ENCODE peak calls at places on chromosomes 16 and 17, in nine cellular contexts. F, P, U, R, J, T, I, D and W are unnamed samples.

GRCh38 chr17:38416840-38417209 is 11.4 kb upstream of the ARHGAP23 start:
- DNase-seq in I (peak), P (no peak), F (no peak), R (no peak), J (no peak), U (no peak), T (no peak), D (no peak), W (no peak)

GRCh38 chr16:83899272-83899897 is 470 bp downstream of the MLYCD start:
- DNase-seq in T (peak), P (peak), F (no peak), U (peak), R (peak), D (peak), J (peak), I (peak), W (peak)

GRCh38 chr16:2798723-2799204 is 494 bp downstream of the PRSS41 start:
- DNase-seq in P (peak), T (no peak), J (no peak), U (no peak), I (no peak), F (no peak), D (no peak), R (no peak), W (no peak)

GRCh38 chr16:20191566-20191965 is 117.9 kb upstream of the GPR139 start:
- DNase-seq in F (no peak), J (no peak), U (no peak), T (no peak), I (no peak), P (no peak), D (no peak), R (peak), W (peak)

GRCh38 chr17:58840820-58841612 is 85.4 kb downstream of the PPM1E start:
- DNase-seq in J (no peak), I (no peak), R (no peak), U (no peak), D (no peak), F (peak), T (no peak), P (no peak), W (peak)

GRCh38 chr17:15091825-15092224 is 173.3 kb downstream of the PMP22 start:
- DNase-seq in R (peak), I (peak), U (no peak), F (no peak), D (no peak), T (no peak), J (no peak), P (no peak), W (peak)

GRCh38 chr16:86951831-86952598 is 365.2 kb downstream of the C16orf95 start:
- DNase-seq in F (no peak), T (peak), P (no peak), I (no peak), J (no peak), D (peak), R (peak), U (no peak), W (peak)

GRCh38 chr16:84884311-84885023 is 64.7 kb downstream of the CRISPLD2 start:
- DNase-seq in J (peak), T (no peak), I (peak), P (peak), D (no peak), F (peak), R (no peak), U (no peak), W (peak)

GRCh38 chr16:10728035-10728462 is 15.6 kb upstream of the NUBP1 start:
- DNase-seq in I (peak), P (no peak), J (no peak), R (peak), U (no peak), T (no peak), D (no peak), F (no peak), W (no peak)

GRCh38 chr16:67170948-67171649 is 761 bp downstream of the NOL3 start:
- DNase-seq in U (no peak), F (no peak), R (peak), D (peak), T (no peak), I (no peak), J (no peak), P (no peak), W (no peak)

GRCh38 chr17:17206149-17206912 is at the start of gene PLD6:
- DNase-seq in I (peak), U (peak), D (peak), F (peak), J (peak), P (peak), R (peak), T (no peak), W (peak)

GRCh38 chr17:67594115-67594878 is 123.4 kb upstream of the NOL11 start:
- DNase-seq in D (no peak), J (no peak), P (no peak), R (no peak), F (no peak), U (no peak), T (no peak), I (no peak), W (no peak)

GRCh38 chr17:40322417-40323315 is 13.7 kb downstream of the RARA start:
- DNase-seq in T (no peak), D (peak), F (no peak), I (peak), U (no peak), R (peak), J (peak), P (peak), W (peak)

GRCh38 chr17:61467416-61468262 is 15.4 kb downstream of the TBX4 start:
- DNase-seq in R (peak), J (peak), T (no peak), I (peak), D (no peak), U (no peak), P (no peak), F (no peak), W (peak)

GRCh38 chr17:4206945-4207344 is 56.8 kb downstream of the ANKFY1 start:
- DNase-seq in F (no peak), I (no peak), U (no peak), P (no peak), T (no peak), D (no peak), R (no peak), J (no peak), W (peak)

GRCh38 chr17:64016248-64016784 is 4.1 kb downstream of the ICAM2 start:
- DNase-seq in P (no peak), D (no peak), I (peak), U (no peak), R (peak), J (no peak), F (no peak), T (no peak), W (no peak)

GRCh38 chr17:40303009-40303657 is 5.8 kb upstream of the RARA start:
- DNase-seq in F (no peak), R (peak), P (no peak), D (peak), T (peak), J (peak), U (no peak), I (peak), W (peak)

GRCh38 chr16:8935989-8936388 is 27.7 kb downstream of the USP7 start:
- DNase-seq in J (no peak), R (no peak), U (no peak), F (no peak), P (no peak), D (no peak), T (no peak), I (no peak), W (no peak)

GRCh38 chr17:18070861-18071340 is 16.8 kb upstream of the DRG2 start:
- DNase-seq in R (peak), D (no peak), U (no peak), T (peak), J (no peak), P (no peak), F (no peak), I (no peak), W (peak)

GRCh38 chr17:44350733-44351226 is 5.7 kb downstream of the GRN start:
- DNase-seq in D (peak), F (peak), I (peak), J (peak), U (no peak), T (no peak), P (peak), R (peak), W (peak)

GRCh38 chr16:86975445-86975844 is 341.7 kb downstream of the C16orf95 start:
- DNase-seq in F (no peak), J (peak), P (no peak), U (no peak), T (peak), R (peak), I (peak), D (peak), W (peak)

GRCh38 chr17:40068917-40069750 is 6.4 kb downstream of the THRA start:
- DNase-seq in F (peak), J (peak), P (peak), U (peak), R (peak), D (no peak), T (peak), I (peak), W (peak)

GRCh38 chr16:50879873-50880695 is 138.2 kb downstream of the CYLD start:
- DNase-seq in D (no peak), J (no peak), R (no peak), T (no peak), F (no peak), U (peak), I (no peak), P (no peak), W (no peak)

GRCh38 chr17:72502111-72502939 is 381.5 kb downstream of the SOX9 start:
- DNase-seq in R (peak), P (no peak), J (no peak), D (no peak), U (peak), T (peak), F (peak), I (no peak), W (peak)

GRCh38 chr17:48539177-48539576 is 5.7 kb downstream of the HOXB2 start:
- DNase-seq in D (no peak), I (no peak), R (peak), P (no peak), U (no peak), F (no peak), J (no peak), T (no peak), W (peak)

GRCh38 chr16:13906426-13907089 is 13.4 kb upstream of the ERCC4 start:
- DNase-seq in U (no peak), J (peak), F (no peak), T (no peak), P (no peak), I (no peak), R (no peak), D (no peak), W (no peak)

GRCh38 chr17:28953444-28954118 is 2.3 kb upstream of the PHF12 start:
- DNase-seq in T (no peak), I (peak), D (peak), J (peak), P (no peak), F (peak), U (peak), R (peak), W (peak)

GRCh38 chr17:78716292-78716691 is 65.8 kb downstream of the CYTH1 start:
- DNase-seq in D (no peak), T (no peak), U (no peak), F (no peak), J (no peak), P (no peak), R (no peak), I (no peak), W (no peak)

GRCh38 chr17:78716814-78717393 is 65.2 kb downstream of the CYTH1 start:
- DNase-seq in U (peak), T (no peak), I (peak), R (peak), F (peak), D (peak), P (peak), J (peak), W (peak)

GRCh38 chr17:78715876-78716275 is 66.2 kb downstream of the CYTH1 start:
- DNase-seq in U (no peak), I (no peak), D (no peak), T (no peak), F (no peak), R (no peak), J (no peak), P (no peak), W (no peak)

GRCh38 chr17:78718575-78719209 is 63.4 kb downstream of the CYTH1 start:
- DNase-seq in J (no peak), D (no peak), R (no peak), I (no peak), U (no peak), T (no peak), P (no peak), F (no peak), W (no peak)

GRCh38 chr17:78717431-78717980 is 64.6 kb downstream of the CYTH1 start:
- DNase-seq in F (peak), T (no peak), P (no peak), D (peak), R (peak), I (peak), J (peak), U (peak), W (peak)
- H3K4me3 ChIP-seq in F (peak), T (peak), P (no peak), D (peak), R (peak), I (no peak), J (peak), U (peak), W (peak)

GRCh38 chr17:37358830-37359681 is 16.7 kb upstream of the C17orf78 start:
- DNase-seq in R (peak), I (peak), J (peak), T (peak), U (peak), F (peak), P (peak), D (peak), W (peak)
- TF ChIP-seq CTCF in R (no peak), I (peak), J (no peak), T (peak), U (no peak), F (peak), P (peak), D (peak), W (peak)

DNA sequence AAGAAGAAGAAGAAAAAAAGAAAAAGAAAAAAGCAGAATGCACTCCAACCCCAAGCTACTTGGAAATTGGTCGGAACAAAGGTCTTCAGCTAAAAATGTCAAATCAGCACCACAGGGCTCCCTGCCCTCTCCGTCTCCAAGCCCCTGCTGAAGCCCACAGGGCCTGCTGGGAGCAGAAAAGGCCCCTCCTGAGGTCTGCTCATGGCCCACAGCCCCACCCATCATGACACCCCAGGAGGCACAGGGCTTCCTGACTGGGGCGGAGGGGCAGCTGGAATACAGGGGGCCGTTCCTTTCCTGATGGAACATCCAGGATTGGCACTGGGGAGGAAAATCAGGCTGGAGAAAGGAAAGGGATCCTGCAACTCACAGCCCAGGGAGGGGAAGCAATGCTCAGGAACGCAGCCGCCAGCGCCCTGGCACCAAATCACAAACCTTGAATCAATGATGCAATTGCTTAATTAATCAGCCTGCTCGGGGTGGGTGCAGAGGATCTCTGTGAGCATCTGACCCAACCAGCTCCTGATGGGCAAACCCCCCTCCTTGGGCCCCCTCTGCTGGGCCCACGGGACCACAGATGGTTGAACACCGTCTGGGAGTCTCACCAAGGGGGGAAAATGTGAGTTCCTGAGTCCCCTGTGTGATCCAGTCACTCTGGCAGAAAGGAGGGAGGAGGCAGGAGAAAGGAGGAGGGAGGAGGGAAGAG is 155.5 kb downstream of the ZNF423 start:
- DNase-seq in F (no peak), J (peak), U (no peak), T (no peak), P (no peak), R (no peak), I (peak), D (no peak), W (peak)
- H3K4me3 ChIP-seq in F (no peak), J (no peak), U (no peak), T (no peak), P (no peak), R (no peak), I (no peak), D (no peak), W (no peak)

GRCh38 chr17:31513731-31514427 is 122.4 kb downstream of the RAB11FIP4 start:
- DNase-seq in P (no peak), T (no peak), I (no peak), F (no peak), J (no peak), R (no peak), D (no peak), U (no peak), W (no peak)

GRCh38 chr17:31521632-31522283 is 130.3 kb downstream of the RAB11FIP4 start:
- DNase-seq in I (no peak), P (no peak), D (no peak), T (no peak), R (no peak), U (no peak), F (no peak), J (no peak), W (no peak)

GRCh38 chr17:31518478-31518877 is 127.0 kb downstream of the RAB11FIP4 start:
- DNase-seq in U (no peak), D (no peak), I (no peak), P (no peak), F (no peak), R (no peak), J (no peak), T (no peak), W (no peak)

GRCh38 chr17:31515226-31515759 is 123.8 kb downstream of the RAB11FIP4 start:
- DNase-seq in U (no peak), F (no peak), P (no peak), I (no peak), J (no peak), D (no peak), R (no peak), T (no peak), W (no peak)

GRCh38 chr17:31517524-31517923 is 126.0 kb downstream of the RAB11FIP4 start:
- DNase-seq in J (peak), T (no peak), D (no peak), U (no peak), F (no peak), I (no peak), R (peak), P (no peak), W (no peak)
- TF ChIP-seq CTCF in J (peak), T (peak), D (peak), U (no peak), F (no peak), I (no peak), R (peak), P (no peak), W (no peak)

GRCh38 chr17:12667299-12667958 is 1.7 kb downstream of the MYOCD start:
- DNase-seq in I (peak), R (peak), P (no peak), D (peak), T (peak), F (no peak), J (no peak), U (no peak), W (peak)
- H3K4me3 ChIP-seq in I (peak), R (no peak), P (no peak), D (peak), T (peak), F (no peak), J (no peak), U (no peak), W (no peak)